ENCODE peak calls at places on chromosomes 16 and 17, in six cellular contexts. W is hippocampal formation; G is activated T-helper 1 cell treated with anti-CD3 and anti-CD28 coated beads, Interleukin-2, amount 50 U/mL, for 16 hours; Z is HFF-Myc; D is foreskin melanocyte; F is lower leg skin. L is an unnamed sample.

GRCh38 chr17:78144736-78145641 is 1.2 kb upstream of the C17orf99 start:
- DNase-seq in Z (no peak), W (no peak), D (no peak), G (no peak), F (no peak), L (peak; percentile 29)

GRCh38 chr17:45171338-45172231 is 9.9 kb downstream of the HEXIM2 start:
- DNase-seq in F (peak; percentile 93), G (no peak), D (no peak), W (no peak), Z (no peak), L (peak; percentile 44)

GRCh38 chr17:21676281-21677111 is 15.8 kb upstream of the KCNJ18 start:
- DNase-seq in G (no peak), D (no peak), W (no peak), Z (no peak), F (peak; percentile 88), L (no peak)

GRCh38 chr17:78923660-78924453 is 1.3 kb downstream of the TIMP2 start:
- DNase-seq in G (peak; percentile 12), F (peak; percentile 95), Z (no peak), D (no peak), W (no peak), L (peak; percentile 64)

GRCh38 chr17:58344047-58344790 is 7.8 kb downstream of the SUPT4H1 start:
- DNase-seq in G (peak; percentile 81), F (no peak), Z (no peak), W (no peak), D (no peak), L (no peak)

GRCh38 chr17:46854948-46855347 is 3.6 kb downstream of the WNT9B start:
- DNase-seq in F (no peak), G (no peak), W (no peak), Z (no peak), D (no peak), L (no peak)

GRCh38 chr16:11025120-11025531 is 80.8 kb downstream of the CLEC16A start:
- DNase-seq in Z (no peak), W (no peak), D (no peak), F (no peak), G (no peak), L (no peak)

GRCh38 chr17:73365934-73366623 is 54.3 kb upstream of the CDC42EP4 start:
- DNase-seq in Z (no peak), G (no peak), F (peak; percentile 89), W (no peak), D (no peak), L (no peak)

GRCh38 chr17:60388742-60389141 is 3.2 kb downstream of the USP32 start:
- DNase-seq in G (no peak), D (no peak), Z (no peak), W (no peak), F (no peak), L (no peak)

GRCh38 chr17:73155410-73156165 is 9.2 kb upstream of the SSTR2 start:
- DNase-seq in D (no peak), Z (no peak), G (no peak), W (no peak), F (no peak), L (no peak)